ENCODE peak calls at places on chromosomes 13 and 19, in six cellular contexts. G, U, T, M, C and J are unnamed samples.
A peak's percentile ranks its signal among the peaks of the same experiment; 100 is the strongest.

GRCh38 chr13:98565726-98566577 is 11.0 kb downstream of the STK24 start:
- DNase-seq in G (no peak), U (no peak), T (no peak), M (peak; percentile 29), C (no peak), J (no peak)

GRCh38 chr13:42832341-42833153 is 51.2 kb downstream of the FAM216B start:
- DNase-seq in G (no peak), U (no peak), T (no peak), M (peak; percentile 94), C (peak; percentile 19), J (no peak)

GRCh38 chr19:660793-661426 is 2.1 kb downstream of the RNF126 start:
- DNase-seq in G (no peak), U (no peak), T (no peak), M (no peak), C (no peak), J (no peak)

GRCh38 chr13:85080726-85081125 is 718.5 kb downstream of the SLITRK6 start:
- DNase-seq in G (no peak), U (no peak), T (no peak), M (no peak), C (no peak), J (no peak)

GRCh38 chr19:15107056-15108010 is at the start of gene SYDE1:
- DNase-seq in G (no peak), U (no peak), T (peak; percentile 81), M (peak; percentile 35), C (peak; percentile 66), J (no peak)

GRCh38 chr19:34851277-34851804 is 75.4 kb upstream of the ZNF30 start:
- DNase-seq in G (no peak), U (no peak), T (peak; percentile 67), M (no peak), C (no peak), J (no peak)

GRCh38 chr19:7113233-7113632 is 43.7 kb downstream of the ZNF557 start:
- DNase-seq in G (no peak), U (no peak), T (no peak), M (no peak), C (no peak), J (no peak)

GRCh38 chr19:8423821-8424223 is 10.7 kb downstream of the MARCHF2 start:
- DNase-seq in G (peak; percentile 99), U (peak; percentile 49), T (peak; percentile 66), M (peak; percentile 95), C (peak; percentile 95), J (no peak)

GRCh38 chr13:107450931-107451330 is 764.4 kb downstream of the LIG4 start:
- DNase-seq in G (peak; percentile 7), U (no peak), T (no peak), M (peak; percentile 99), C (no peak), J (no peak)

GRCh38 chr19:18778826-18779354 is 12.2 kb downstream of the COMP start:
- DNase-seq in G (no peak), U (no peak), T (no peak), M (no peak), C (no peak), J (no peak)

GRCh38 chr13:109389456-109389855 is 396.9 kb downstream of the IRS2 start:
- DNase-seq in G (no peak), U (no peak), T (no peak), M (peak; percentile 47), C (no peak), J (no peak)
- H3K27ac ChIP-seq in G (peak overlapping the region; percentile 17), U (no peak overlapping the region), T (no peak overlapping the region), M (peak overlapping the region; percentile 10), C (no peak overlapping the region), J (no peak overlapping the region)

GRCh38 chr19:41641879-41642485 is 15.1 kb upstream of the CEACAM4 start:
- DNase-seq in G (peak; percentile 73), U (peak; percentile 64), T (peak; percentile 65), M (peak; percentile 5), C (no peak), J (peak; percentile 56)
- TF ChIP-seq CTCF in G (peak; percentile 50), U (peak; percentile 84), T (peak; percentile 76), M (peak; percentile 84), C (peak; percentile 45), J (peak; percentile 97)

DNA sequence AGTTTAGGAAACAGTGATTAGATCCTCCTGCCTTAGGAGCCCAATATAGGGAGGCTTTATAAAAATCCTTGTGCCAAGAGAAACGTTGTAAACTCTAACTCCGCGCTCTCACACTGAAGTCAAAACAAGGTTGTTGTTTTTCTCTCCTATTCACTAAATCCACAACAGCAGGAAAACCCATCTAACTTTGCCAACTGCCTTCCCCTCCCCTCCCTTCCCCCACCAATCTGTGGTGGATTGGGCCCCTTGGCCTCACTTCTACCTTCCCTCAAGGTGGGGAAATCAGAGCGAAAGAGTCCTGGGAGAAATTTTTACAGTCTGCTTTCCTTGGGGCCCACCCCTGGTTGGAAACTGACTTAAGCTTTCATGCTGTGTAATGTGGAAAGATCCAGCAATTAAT is 1.4 kb downstream of the DHRS12 start:
- DNase-seq in G (no peak), U (no peak), T (no peak), M (no peak), C (no peak), J (no peak)
- H3K27ac ChIP-seq in G (peak overlapping the region; percentile 96), U (peak overlapping the region; percentile 98), T (no peak overlapping the region), M (no peak overlapping the region), C (peak overlapping the region; percentile 99), J (peak overlapping the region; percentile 99)

GRCh38 chr19:4369888-4370260 is 26.5 kb downstream of the MPND start:
- DNase-seq in G (no peak), U (peak; percentile 82), T (peak; percentile 73), M (no peak), C (no peak), J (peak; percentile 65)
- TF ChIP-seq CTCF in G (peak; percentile 45), U (peak; percentile 69), T (peak; percentile 51), M (peak; percentile 11), C (peak; percentile 26), J (peak; percentile 65)

GRCh38 chr13:30745917-30746686 is 10.8 kb downstream of the ALOX5AP start:
- DNase-seq in G (no peak), U (no peak), T (no peak), M (no peak), C (no peak), J (no peak)

GRCh38 chr13:30744686-30745085 is 9.3 kb downstream of the ALOX5AP start:
- DNase-seq in G (no peak), U (no peak), T (no peak), M (no peak), C (no peak), J (no peak)

GRCh38 chr13:30744056-30744684 is 8.8 kb downstream of the ALOX5AP start:
- DNase-seq in G (no peak), U (no peak), T (no peak), M (peak; percentile 69), C (no peak), J (peak; percentile 75)

GRCh38 chr13:30742896-30743295 is 7.6 kb downstream of the ALOX5AP start:
- DNase-seq in G (no peak), U (no peak), T (no peak), M (no peak), C (no peak), J (no peak)

GRCh38 chr13:30743319-30744055 is 8.1 kb downstream of the ALOX5AP start:
- DNase-seq in G (peak; percentile 63), U (no peak), T (no peak), M (peak; percentile 100), C (peak; percentile 37), J (no peak)
- H3K27ac ChIP-seq in G (peak overlapping the region; percentile 40), U (no peak overlapping the region), T (no peak overlapping the region), M (peak overlapping the region; percentile 90), C (peak overlapping the region; percentile 75), J (no peak overlapping the region)

GRCh38 chr13:106083620-106084350 is 451.7 kb downstream of the EFNB2 start:
- DNase-seq in G (no peak), U (no peak), T (peak; percentile 47), M (peak; percentile 31), C (no peak), J (no peak)
- TF ChIP-seq CTCF in G (peak; percentile 36), U (peak; percentile 77), T (peak; percentile 84), M (peak; percentile 56), C (peak; percentile 17), J (no peak)

GRCh38 chr19:58003153-58003828 is 671 bp upstream of the ZNF606 start:
- DNase-seq in G (no peak), U (no peak), T (peak; percentile 36), M (no peak), C (no peak), J (no peak)
- H3K27ac ChIP-seq in G (peak overlapping the region; percentile 94), U (peak overlapping the region; percentile 90), T (no peak overlapping the region), M (no peak overlapping the region), C (peak overlapping the region; percentile 89), J (peak overlapping the region; percentile 87)

GRCh38 chr19:46076031-46076880 is 35.5 kb upstream of the IGFL4 start:
- DNase-seq in G (no peak), U (no peak), T (no peak), M (no peak), C (no peak), J (no peak)
- TF ChIP-seq CTCF in G (no peak), U (no peak), T (peak; percentile 47), M (peak; percentile 21), C (no peak), J (no peak)

DNA sequence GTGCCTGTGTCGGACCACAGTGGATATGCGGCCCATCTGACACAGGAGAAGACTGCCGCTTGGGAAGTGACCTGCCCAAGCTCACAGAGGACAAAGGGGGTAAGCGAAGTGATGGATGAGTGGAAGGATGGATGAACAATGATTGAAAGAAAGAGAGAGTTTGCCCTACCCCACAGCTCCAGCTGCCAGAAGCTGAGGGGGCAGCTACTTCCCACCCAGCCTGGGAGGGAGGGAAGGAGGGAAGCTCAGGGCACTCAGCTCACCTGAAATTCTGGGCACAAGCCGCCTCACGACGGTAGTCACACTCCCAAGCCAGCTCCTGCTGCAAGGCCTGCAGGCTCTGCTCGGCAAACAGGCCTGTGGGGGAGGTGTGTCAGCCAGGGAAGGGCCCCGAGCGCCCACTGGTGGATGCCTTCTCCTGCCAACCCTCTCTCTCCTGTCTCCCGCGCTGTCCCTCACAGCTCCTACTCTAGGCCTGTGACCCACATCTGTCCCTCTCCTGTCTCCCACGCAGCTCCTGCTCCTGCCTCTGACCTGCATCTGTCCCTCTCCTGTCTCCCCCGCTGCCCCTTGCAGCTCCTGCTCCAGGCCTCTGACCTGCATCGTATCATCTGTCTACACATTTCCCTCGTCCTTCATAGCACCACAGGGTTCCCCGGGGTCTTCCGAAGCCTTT is 12.0 kb upstream of the NUMBL start:
- DNase-seq in G (no peak), U (peak; percentile 71), T (peak; percentile 82), M (no peak), C (peak; percentile 59), J (no peak)
- H3K27ac ChIP-seq in G (peak overlapping the region; percentile 66), U (peak overlapping the region; percentile 83), T (no peak overlapping the region), M (no peak overlapping the region), C (peak overlapping the region; percentile 43), J (no peak overlapping the region)

DNA sequence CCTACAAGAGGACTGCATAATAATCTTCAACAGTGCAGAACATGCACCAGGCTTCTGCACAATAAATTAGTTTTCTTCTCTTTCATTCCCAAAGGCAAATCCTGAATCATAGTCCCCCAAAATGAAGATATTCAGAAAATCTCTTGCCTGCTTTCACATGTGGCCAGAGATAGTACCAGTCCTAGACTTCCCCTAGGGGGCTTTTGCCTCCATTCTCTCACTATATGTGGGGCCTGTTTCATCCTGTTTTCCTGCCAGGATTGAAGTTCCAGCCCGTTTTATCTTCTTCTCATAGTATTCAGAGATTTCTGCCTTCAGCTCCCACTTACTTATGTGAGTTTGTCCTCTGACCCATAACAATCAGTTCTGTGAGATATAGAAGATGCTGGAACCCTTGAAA is 421.8 kb upstream of the PCDH9 start:
- DNase-seq in G (no peak), U (no peak), T (no peak), M (no peak), C (no peak), J (no peak)
- TF ChIP-seq CTCF in G (no peak), U (no peak), T (no peak), M (no peak), C (no peak), J (no peak)